ENCODE peak calls at places on chromosomes 3 and 15, in six cellular contexts. C is aorta, F is fibroblast of mammary gland, W is stomach, B is left ventricle myocardium inferior, L is DND-41. M is an unnamed sample.

GRCh38 chr15:66834863-66835557 is 133.0 kb downstream of the SMAD6 start:
- DNase-seq in L (no peak), F (no peak), C (no peak), W (no peak), B (no peak), M (no peak)

GRCh38 chr15:38877471-38877870 is 312.9 kb upstream of the RASGRP1 start:
- DNase-seq in B (no peak), C (no peak), L (no peak), W (no peak), F (no peak), M (no peak)

GRCh38 chr15:40451497-40452158 is 10.9 kb downstream of the BAHD1 start:
- DNase-seq in L (no peak), F (no peak), B (no peak), W (no peak), C (no peak), M (no peak)

GRCh38 chr3:155065537-155065936 is 14.6 kb upstream of the MME start:
- DNase-seq in F (peak; percentile 96), L (no peak), W (no peak), C (no peak), B (no peak), M (no peak)

GRCh38 chr3:156518726-156519125 is 36.2 kb downstream of the SSR3 start:
- DNase-seq in B (no peak), C (no peak), L (no peak), F (peak; percentile 80), W (no peak), M (no peak)

GRCh38 chr15:67132276-67132675 is 66.9 kb downstream of the SMAD3 start:
- DNase-seq in W (no peak), F (no peak), C (no peak), L (no peak), B (no peak), M (no peak)

GRCh38 chr15:51688863-51689262 is 7.6 kb downstream of the SCG3 start:
- DNase-seq in L (no peak), C (no peak), B (no peak), W (no peak), F (peak; percentile 12), M (no peak)

GRCh38 chr3:122074621-122075265 is 19.6 kb downstream of the CD86 start:
- DNase-seq in F (peak; percentile 85), W (no peak), L (no peak), C (peak; percentile 77), B (peak; percentile 50), M (no peak)

GRCh38 chr15:57681011-57681410 is 25.5 kb upstream of the POLR2M start:
- DNase-seq in L (no peak), B (no peak), C (no peak), F (no peak), W (no peak), M (no peak)

GRCh38 chr3:150377601-150378466 is 30.3 kb upstream of the TSC22D2 start:
- DNase-seq in B (no peak), F (peak; percentile 32), W (no peak), C (no peak), L (no peak), M (no peak)

GRCh38 chr15:82647045-82647834 is at the start of gene CPEB1:
- DNase-seq in L (no peak), C (peak; percentile 74), W (no peak), B (peak; percentile 52), F (peak; percentile 43), M (peak; percentile 17)

GRCh38 chr15:68644088-68644904 is 65.5 kb downstream of the CORO2B start:
- DNase-seq in W (no peak), B (no peak), L (no peak), F (peak; percentile 95), C (no peak), M (no peak)

GRCh38 chr3:119630119-119630518 is 30.3 kb downstream of the POPDC2 start:
- DNase-seq in L (no peak), W (no peak), F (no peak), C (no peak), B (no peak), M (no peak)

GRCh38 chr15:64883997-64884511 is 27.6 kb upstream of the ANKDD1A start:
- DNase-seq in B (peak; percentile 70), C (peak; percentile 93), W (peak; percentile 47), L (peak; percentile 15), F (peak; percentile 94), M (peak; percentile 43)

GRCh38 chr3:132550579-132551305 is 46.3 kb upstream of the ACKR4 start:
- DNase-seq in B (no peak), W (no peak), F (peak; percentile 44), L (peak; percentile 17), C (no peak), M (no peak)

GRCh38 chr3:146750196-146750595 is 145.1 kb upstream of the PLSCR5 start:
- DNase-seq in W (no peak), C (no peak), L (no peak), B (no peak), F (peak; percentile 31), M (no peak)

GRCh38 chr3:98763076-98763475 is at the start of gene ST3GAL6:
- DNase-seq in W (no peak), F (peak; percentile 54), B (no peak), C (peak; percentile 63), L (no peak), M (no peak)

GRCh38 chr3:112470791-112471190 is 28.5 kb downstream of the BTLA start:
- DNase-seq in L (no peak), F (peak; percentile 45), W (no peak), B (no peak), C (no peak), M (no peak)

GRCh38 chr15:67836134-67836455 is 3.8 kb downstream of the RNU6-1 start:
- DNase-seq in F (no peak), L (no peak), C (no peak), W (no peak), B (no peak), M (no peak)

GRCh38 chr3:138068579-138069174 is 46.7 kb downstream of the DZIP1L start:
- DNase-seq in F (peak; percentile 89), L (peak; percentile 74), W (peak; percentile 80), B (peak; percentile 75), C (peak; percentile 87), M (peak; percentile 73)

GRCh38 chr15:64460737-64461576 is 579 bp downstream of the ZNF609 start:
- DNase-seq in L (peak; percentile 46), W (no peak), B (no peak), C (peak; percentile 52), F (peak; percentile 88), M (no peak)

GRCh38 chr15:85124173-85124572 is 142.5 kb downstream of the PDE8A start:
- DNase-seq in W (no peak), B (no peak), F (no peak), L (no peak), C (no peak), M (no peak)

GRCh38 chr3:66582721-66583141 is 81.9 kb upstream of the LRIG1 start:
- DNase-seq in B (no peak), C (no peak), F (peak; percentile 37), L (peak; percentile 79), W (no peak), M (peak; percentile 13)

GRCh38 chr15:94031072-94031471 is 200.3 kb upstream of the MCTP2 start:
- DNase-seq in C (no peak), W (no peak), L (no peak), B (no peak), F (no peak), M (no peak)

GRCh38 chr15:29433507-29433906 is 163.9 kb upstream of the NSMCE3 start:
- DNase-seq in W (no peak), F (no peak), B (no peak), C (no peak), L (no peak), M (no peak)
- H3K4me3 ChIP-seq in W (no peak overlapping the region), F (no peak overlapping the region), B (no peak overlapping the region), C (no peak overlapping the region), L (no peak overlapping the region), M (no peak overlapping the region)

GRCh38 chr3:172152869-172153268 is 113.5 kb downstream of the FNDC3B start:
- DNase-seq in B (no peak), L (no peak), W (no peak), C (peak; percentile 68), F (peak; percentile 81), M (no peak)
- H3K4me3 ChIP-seq in B (peak overlapping the region; percentile 18), L (no peak overlapping the region), W (no peak overlapping the region), C (no peak overlapping the region), F (peak overlapping the region; percentile 3), M (no peak overlapping the region)

DNA sequence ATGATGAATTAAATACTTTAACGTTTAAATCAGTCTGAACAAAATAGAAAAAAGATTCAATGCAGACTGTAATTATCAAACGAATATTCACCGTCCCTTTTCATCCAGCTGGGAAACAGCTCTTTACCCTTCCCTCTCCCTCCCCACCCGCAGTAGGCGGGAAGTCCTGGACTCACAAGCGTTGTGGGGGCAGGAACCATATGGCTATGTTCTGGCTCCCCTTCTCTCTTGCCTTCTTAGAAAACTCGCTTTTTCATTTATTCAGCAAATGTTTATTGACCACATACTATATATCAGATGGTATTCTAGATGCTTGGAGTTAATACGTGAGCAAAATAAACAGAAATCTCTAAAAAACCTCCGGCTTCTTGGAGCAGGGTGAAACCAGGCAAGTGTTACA is 715 bp upstream of the SCAPER start:
- DNase-seq in W (no peak), L (no peak), B (no peak), F (peak; percentile 7), C (no peak), M (no peak)
- H3K4me3 ChIP-seq in W (peak overlapping the region; percentile 88), L (no peak overlapping the region), B (peak overlapping the region; percentile 86), F (no peak overlapping the region), C (peak overlapping the region; percentile 91), M (peak overlapping the region; percentile 85)

GRCh38 chr3:27714692-27715453 is 7.2 kb downstream of the EOMES start:
- DNase-seq in L (no peak), W (peak; percentile 58), F (no peak), B (no peak), C (peak; percentile 55), M (no peak)

GRCh38 chr3:27712136-27713065 is 9.7 kb downstream of the EOMES start:
- DNase-seq in F (peak; percentile 74), L (peak; percentile 81), B (peak; percentile 67), C (peak; percentile 83), W (peak; percentile 76), M (peak; percentile 78)

GRCh38 chr3:27714101-27714526 is 8.0 kb downstream of the EOMES start:
- DNase-seq in L (no peak), B (no peak), W (no peak), F (no peak), C (no peak), M (no peak)

GRCh38 chr3:27713066-27713400 is 9.1 kb downstream of the EOMES start:
- DNase-seq in W (no peak), F (peak; percentile 19), B (no peak), L (no peak), C (no peak), M (no peak)

GRCh38 chr3:27713435-27713880 is 8.7 kb downstream of the EOMES start:
- DNase-seq in C (no peak), L (no peak), F (no peak), W (no peak), B (no peak), M (no peak)
- H3K4me3 ChIP-seq in C (peak overlapping the region; percentile 44), L (no peak overlapping the region), F (peak overlapping the region; percentile 61), W (peak overlapping the region; percentile 64), B (peak overlapping the region; percentile 75), M (peak overlapping the region; percentile 89)

GRCh38 chr15:37517506-37517905 is 416.9 kb upstream of the TMCO5A start:
- DNase-seq in B (no peak), W (no peak), C (no peak), L (no peak), F (no peak), M (no peak)

GRCh38 chr15:37518436-37518835 is 416.0 kb upstream of the TMCO5A start:
- DNase-seq in C (no peak), L (no peak), W (no peak), B (no peak), F (no peak), M (no peak)

GRCh38 chr15:37520026-37520425 is 414.4 kb upstream of the TMCO5A start:
- DNase-seq in W (no peak), B (no peak), C (no peak), F (no peak), L (no peak), M (no peak)

GRCh38 chr15:37516628-37517027 is 416.3 kb upstream of the MEIS2 start:
- DNase-seq in L (no peak), F (no peak), B (no peak), C (no peak), W (no peak), M (no peak)

GRCh38 chr15:37517106-37517505 is 416.8 kb upstream of the MEIS2 start:
- DNase-seq in L (no peak), B (no peak), F (no peak), W (no peak), C (no peak), M (no peak)
- H3K4me3 ChIP-seq in L (no peak overlapping the region), B (no peak overlapping the region), F (no peak overlapping the region), W (no peak overlapping the region), C (no peak overlapping the region), M (no peak overlapping the region)

M was measured in CD4-positive, CD25-positive, alpha-beta regulatory T cell.